ENCODE peak calls at places on chromosomes 11 and 22, in ten cellular contexts. A, X, P, D, V, U, B, S, I and M are unnamed samples.

GRCh38 chr11:78022397-78023396 is at the start of gene KCTD14:
- DNase-seq in I (no peak), X (peak; percentile 80), S (peak; percentile 55), U (no peak), B (no peak), D (no peak), V (no peak), P (peak; percentile 19), A (no peak), M (no peak)

GRCh38 chr11:92168936-92169335 is 55.7 kb upstream of the FAT3 start:
- DNase-seq in V (no peak), P (no peak), X (no peak), U (no peak), D (no peak), A (no peak), I (no peak), S (no peak), B (no peak), M (no peak)

GRCh38 chr11:44847316-44847715 is 103.4 kb downstream of the TP53I11 start:
- DNase-seq in D (no peak), X (no peak), V (no peak), S (no peak), A (no peak), P (no peak), U (no peak), I (no peak), B (no peak), M (no peak)

GRCh38 chr11:103744496-103745153 is 291.8 kb upstream of the DDI1 start:
- DNase-seq in I (no peak), D (peak; percentile 25), P (no peak), U (no peak), B (no peak), A (no peak), X (no peak), S (no peak), V (no peak), M (no peak)

GRCh38 chr11:45145421-45146071 is 893 bp upstream of the PRDM11 start:
- DNase-seq in P (peak; percentile 37), U (no peak), V (no peak), I (no peak), A (no peak), X (no peak), D (peak; percentile 33), B (no peak), S (peak; percentile 61), M (no peak)

GRCh38 chr11:121291896-121292502 is 572 bp upstream of the SC5D start:
- DNase-seq in V (no peak), A (no peak), S (peak; percentile 19), B (no peak), X (no peak), I (no peak), D (peak; percentile 13), U (no peak), P (no peak), M (no peak)

GRCh38 chr11:10452211-10452767 is 2.8 kb upstream of the AMPD3 start:
- DNase-seq in U (no peak), V (no peak), B (no peak), A (no peak), I (no peak), P (no peak), S (no peak), X (no peak), D (no peak), M (no peak)

GRCh38 chr11:9132203-9132878 is 40.9 kb upstream of the SCUBE2 start:
- DNase-seq in U (no peak), B (no peak), I (no peak), P (no peak), D (peak; percentile 28), X (no peak), S (no peak), A (no peak), V (no peak), M (no peak)

GRCh38 chr11:32358729-32359128 is 76.6 kb downstream of the WT1 start:
- DNase-seq in I (no peak), B (no peak), U (no peak), D (no peak), X (no peak), S (peak; percentile 45), P (peak; percentile 30), V (no peak), A (no peak), M (no peak)

GRCh38 chr22:29457730-29458129 is 19.3 kb downstream of the RFPL1 start:
- DNase-seq in D (peak; percentile 42), V (no peak), U (no peak), S (peak; percentile 45), B (no peak), P (no peak), I (peak; percentile 77), X (no peak), A (no peak), M (no peak)

GRCh38 chr22:41915035-41915782 is at the start of gene SHISA8:
- DNase-seq in D (peak; percentile 39), I (no peak), S (peak; percentile 80), V (no peak), X (peak; percentile 58), A (peak; percentile 66), B (peak; percentile 45), P (peak; percentile 32), U (peak; percentile 41), M (no peak)

GRCh38 chr11:116062526-116063171 is 558.4 kb upstream of the CADM1 start:
- DNase-seq in X (no peak), V (no peak), U (no peak), I (no peak), D (peak; percentile 14), P (no peak), B (no peak), S (peak; percentile 33), A (no peak), M (peak; percentile 53)

GRCh38 chr11:100484948-100485347 is 202.1 kb upstream of the ARHGAP42 start:
- DNase-seq in B (no peak), D (no peak), S (no peak), X (no peak), A (no peak), I (no peak), V (no peak), U (no peak), P (no peak), M (no peak)

GRCh38 chr11:132106336-132106982 is 736.0 kb downstream of the NTM start:
- DNase-seq in S (no peak), I (no peak), V (no peak), X (peak; percentile 20), B (no peak), U (no peak), A (no peak), D (peak; percentile 42), P (no peak), M (no peak)

GRCh38 chr22:45576730-45577464 is 74.2 kb downstream of the FBLN1 start:
- DNase-seq in S (peak; percentile 3), U (no peak), A (peak; percentile 41), X (no peak), I (no peak), P (no peak), V (no peak), D (no peak), B (no peak), M (no peak)

DNA sequence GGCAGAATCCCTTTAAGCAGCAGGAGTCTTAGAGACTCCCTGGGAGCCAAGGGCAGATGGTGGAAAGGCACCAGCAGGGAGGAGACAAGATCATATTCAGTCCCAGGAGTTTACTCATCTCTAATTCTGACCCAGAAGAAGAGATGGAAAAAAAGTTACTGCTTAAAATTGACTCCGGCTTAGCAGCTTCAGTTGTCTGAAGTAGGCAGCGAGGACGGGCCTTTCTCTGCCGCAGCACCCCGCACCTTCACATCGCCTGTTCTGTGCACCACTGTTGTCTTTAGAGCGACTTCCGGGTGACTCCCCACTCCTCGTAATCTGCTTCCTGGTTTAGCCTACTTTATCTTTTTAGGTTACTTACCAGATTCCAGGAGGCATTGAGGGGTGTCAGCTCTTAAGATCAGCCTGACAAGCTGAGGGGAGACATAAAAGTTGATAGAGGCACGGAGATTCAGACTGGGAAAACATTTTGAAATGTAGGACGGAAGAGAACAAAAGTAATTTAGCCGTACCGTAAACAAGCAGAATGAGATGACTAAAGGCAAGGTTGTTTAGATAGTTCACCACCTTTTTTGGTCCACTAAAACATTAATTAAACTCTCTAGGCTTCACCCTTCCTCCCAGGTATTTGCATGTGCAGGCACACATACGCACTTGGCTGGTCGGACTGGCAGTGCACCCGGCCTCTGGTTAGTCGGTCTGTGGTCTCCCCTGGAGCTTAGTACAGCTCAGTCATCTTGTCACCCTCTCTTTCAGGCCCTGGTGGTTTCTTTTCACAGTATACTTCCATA is 74.3 kb downstream of the CECR2 start:
- DNase-seq in D (no peak), X (no peak), S (no peak), A (peak; percentile 62), U (no peak), I (no peak), P (no peak), V (no peak), B (no peak), M (no peak)
- H3K4me3 ChIP-seq in D (no peak overlapping the region), X (no peak overlapping the region), S (no peak overlapping the region), A (peak overlapping the region; percentile 53), U (no peak overlapping the region), I (no peak overlapping the region), P (no peak overlapping the region), V (no peak overlapping the region), B (no peak overlapping the region), M (no peak overlapping the region)

GRCh38 chr22:22025320-22026156 is 43.0 kb upstream of the TOP3B start:
- DNase-seq in U (no peak), S (no peak), B (no peak), A (no peak), P (no peak), D (no peak), X (no peak), I (no peak), V (no peak), M (no peak)
- H3K4me1 ChIP-seq in U (no peaks in the 10 kb centered on the region), S (no peaks in the 10 kb centered on the region), B (no peaks in the 10 kb centered on the region), A (no peaks in the 10 kb centered on the region), P (no peaks in the 10 kb centered on the region), D (no peaks in the 10 kb centered on the region), X (no peaks in the 10 kb centered on the region), I (no peaks in the 10 kb centered on the region), V (no peaks in the 10 kb centered on the region), M (peaks cover 2% of the 10 kb centered on the region)

GRCh38 chr22:47303161-47303890 is 540.9 kb downstream of the TBC1D22A start:
- DNase-seq in I (no peak), S (no peak), V (no peak), A (no peak), U (no peak), D (no peak), P (no peak), X (no peak), B (no peak), M (no peak)
- H3K9me3 ChIP-seq in I (no peaks in the 10 kb centered on the region), S (no peaks in the 10 kb centered on the region), V (no peaks in the 10 kb centered on the region), A (no peaks in the 10 kb centered on the region), U (no peaks in the 10 kb centered on the region), D (no peaks in the 10 kb centered on the region), P (no peaks in the 10 kb centered on the region), X (no peaks in the 10 kb centered on the region), B (no peaks in the 10 kb centered on the region), M (no peaks in the 10 kb centered on the region)

GRCh38 chr11:126992804-126993111 is 7.8 kb downstream of the KIRREL3 start:
- DNase-seq in U (no peak), B (no peak), A (no peak), X (no peak), S (no peak), P (no peak), D (peak; percentile 98), V (no peak), I (no peak), M (no peak)
- H3K4me3 ChIP-seq in U (no peak overlapping the region), B (no peak overlapping the region), A (no peak overlapping the region), X (no peak overlapping the region), S (no peak overlapping the region), P (no peak overlapping the region), D (peak overlapping the region; percentile 19), V (no peak overlapping the region), I (peak overlapping the region; percentile 28), M (no peak overlapping the region)